ENCODE peak calls at places on chromosomes 11 and 22, in eight cellular contexts. One of them, this sample, is unnamed. For H3K9me3, the result is how much of the 10 kb centered on the place peaks cover.

GRCh38 chr11:118914178-118914918 is 11.4 kb downstream of the BCL9L start:
- DNase-seq in left lung: no peak
- DNase-seq in transverse colon: peak
- DNase-seq in ovary: peak
- DNase-seq in HCT116: no peak
- DNase-seq in adrenal gland: no peak
- DNase-seq in PC-3: peak
- DNase-seq in ascending aorta: peak
- DNase-seq in this sample: peak

GRCh38 chr22:25051983-25052710 is 99.6 kb downstream of the KIAA1671 start:
- DNase-seq in left lung: no peak
- DNase-seq in transverse colon: peak
- DNase-seq in ovary: no peak
- DNase-seq in HCT116: no peak
- DNase-seq in adrenal gland: peak
- DNase-seq in PC-3: no peak
- DNase-seq in ascending aorta: no peak
- DNase-seq in this sample: no peak

GRCh38 chr22:39664485-39665200 is 94.1 kb downstream of the CACNA1I start:
- DNase-seq in left lung: no peak
- DNase-seq in transverse colon: peak
- DNase-seq in ovary: no peak
- DNase-seq in HCT116: no peak
- DNase-seq in adrenal gland: no peak
- DNase-seq in PC-3: no peak
- DNase-seq in ascending aorta: no peak
- DNase-seq in this sample: peak

GRCh38 chr11:12319734-12320387 is 57.5 kb upstream of the PARVA start:
- DNase-seq in left lung: no peak
- DNase-seq in transverse colon: no peak
- DNase-seq in ovary: no peak
- DNase-seq in HCT116: no peak
- DNase-seq in adrenal gland: no peak
- DNase-seq in PC-3: no peak
- DNase-seq in ascending aorta: no peak
- DNase-seq in this sample: no peak

GRCh38 chr11:132844956-132845355 is 687.3 kb downstream of the OPCML start:
- DNase-seq in left lung: no peak
- DNase-seq in transverse colon: no peak
- DNase-seq in ovary: no peak
- DNase-seq in HCT116: no peak
- DNase-seq in adrenal gland: no peak
- DNase-seq in PC-3: peak
- DNase-seq in ascending aorta: no peak
- DNase-seq in this sample: no peak

GRCh38 chr11:70590356-70590991 is 192.1 kb downstream of the CTTN start:
- DNase-seq in left lung: no peak
- DNase-seq in transverse colon: no peak
- DNase-seq in ovary: no peak
- DNase-seq in HCT116: no peak
- DNase-seq in adrenal gland: no peak
- DNase-seq in PC-3: no peak
- DNase-seq in ascending aorta: no peak
- DNase-seq in this sample: no peak

GRCh38 chr22:39353346-39353745 is 3.6 kb downstream of the SYNGR1 start:
- DNase-seq in left lung: no peak
- DNase-seq in transverse colon: no peak
- DNase-seq in ovary: no peak
- DNase-seq in HCT116: no peak
- DNase-seq in adrenal gland: peak
- DNase-seq in PC-3: no peak
- DNase-seq in ascending aorta: no peak
- DNase-seq in this sample: no peak

GRCh38 chr11:79018371-79018849 is 422.4 kb downstream of the TENM4 start:
- DNase-seq in left lung: no peak
- DNase-seq in transverse colon: no peak
- DNase-seq in ovary: peak
- DNase-seq in HCT116: no peak
- DNase-seq in adrenal gland: no peak
- DNase-seq in PC-3: peak
- DNase-seq in ascending aorta: no peak
- DNase-seq in this sample: no peak

GRCh38 chr11:15742626-15743243 is 613.6 kb downstream of the SOX6 start:
- DNase-seq in left lung: no peak
- DNase-seq in transverse colon: no peak
- DNase-seq in ovary: no peak
- DNase-seq in HCT116: no peak
- DNase-seq in adrenal gland: peak
- DNase-seq in PC-3: no peak
- DNase-seq in ascending aorta: no peak
- DNase-seq in this sample: no peak

GRCh38 chr11:121895919-121896318 is 220.1 kb downstream of the BLID start:
- DNase-seq in left lung: no peak
- DNase-seq in transverse colon: no peak
- DNase-seq in ovary: no peak
- DNase-seq in HCT116: no peak
- DNase-seq in adrenal gland: no peak
- DNase-seq in PC-3: peak
- DNase-seq in ascending aorta: no peak
- DNase-seq in this sample: no peak

GRCh38 chr11:36187618-36188017 is 101.6 kb downstream of the COMMD9 start:
- DNase-seq in left lung: no peak
- DNase-seq in transverse colon: no peak
- DNase-seq in ovary: no peak
- DNase-seq in HCT116: no peak
- DNase-seq in adrenal gland: no peak
- DNase-seq in PC-3: no peak
- DNase-seq in ascending aorta: no peak
- DNase-seq in this sample: no peak

GRCh38 chr22:35761037-35761436 is 43.4 kb downstream of the APOL5 start:
- DNase-seq in left lung: no peak
- DNase-seq in transverse colon: no peak
- DNase-seq in ovary: no peak
- DNase-seq in HCT116: peak
- DNase-seq in adrenal gland: no peak
- DNase-seq in PC-3: peak
- DNase-seq in ascending aorta: no peak
- DNase-seq in this sample: no peak

GRCh38 chr11:22522225-22522624 is 103.4 kb downstream of the FANCF start:
- DNase-seq in left lung: no peak
- DNase-seq in transverse colon: no peak
- DNase-seq in ovary: no peak
- DNase-seq in HCT116: no peak
- DNase-seq in adrenal gland: no peak
- DNase-seq in PC-3: no peak
- DNase-seq in ascending aorta: no peak
- DNase-seq in this sample: no peak

GRCh38 chr11:12413141-12414055 is 36.0 kb downstream of the PARVA start:
- DNase-seq in left lung: no peak
- DNase-seq in transverse colon: no peak
- DNase-seq in ovary: no peak
- DNase-seq in HCT116: no peak
- DNase-seq in adrenal gland: no peak
- DNase-seq in PC-3: no peak
- DNase-seq in ascending aorta: no peak
- DNase-seq in this sample: no peak

GRCh38 chr11:99592241-99592640 is 571.5 kb downstream of the CNTN5 start:
- DNase-seq in left lung: no peak
- DNase-seq in transverse colon: no peak
- DNase-seq in ovary: no peak
- DNase-seq in HCT116: no peak
- DNase-seq in adrenal gland: no peak
- DNase-seq in PC-3: peak
- DNase-seq in ascending aorta: no peak
- DNase-seq in this sample: no peak

GRCh38 chr11:8608646-8609045 is 14.6 kb upstream of the STK33 start:
- DNase-seq in left lung: no peak
- DNase-seq in transverse colon: no peak
- DNase-seq in ovary: no peak
- DNase-seq in HCT116: no peak
- DNase-seq in adrenal gland: peak
- DNase-seq in PC-3: no peak
- DNase-seq in ascending aorta: no peak
- DNase-seq in this sample: no peak

GRCh38 chr11:94526645-94527438 is 14.6 kb downstream of the C11orf97 start:
- DNase-seq in left lung: no peak
- DNase-seq in transverse colon: no peak
- DNase-seq in ovary: no peak
- DNase-seq in HCT116: no peak
- DNase-seq in adrenal gland: no peak
- DNase-seq in PC-3: no peak
- DNase-seq in ascending aorta: no peak
- DNase-seq in this sample: no peak

GRCh38 chr11:68206211-68206610 is 6.9 kb downstream of the KMT5B start:
- DNase-seq in left lung: no peak
- DNase-seq in transverse colon: no peak
- DNase-seq in ovary: no peak
- DNase-seq in HCT116: peak
- DNase-seq in adrenal gland: no peak
- DNase-seq in PC-3: peak
- DNase-seq in ascending aorta: no peak
- DNase-seq in this sample: no peak

GRCh38 chr11:130241697-130242096 is 73.0 kb downstream of the ZBTB44 start:
- DNase-seq in left lung: no peak
- DNase-seq in transverse colon: no peak
- DNase-seq in ovary: no peak
- DNase-seq in HCT116: no peak
- DNase-seq in adrenal gland: no peak
- DNase-seq in PC-3: no peak
- DNase-seq in ascending aorta: no peak
- DNase-seq in this sample: no peak
- TF ChIP-seq CTCF in left lung: no peak
- TF ChIP-seq CTCF in transverse colon: no peak
- TF ChIP-seq CTCF in ovary: no peak
- TF ChIP-seq CTCF in HCT116: no peak
- TF ChIP-seq CTCF in adrenal gland: no peak
- TF ChIP-seq CTCF in PC-3: peak
- TF ChIP-seq CTCF in ascending aorta: no peak
- TF ChIP-seq CTCF in this sample: peak

DNA sequence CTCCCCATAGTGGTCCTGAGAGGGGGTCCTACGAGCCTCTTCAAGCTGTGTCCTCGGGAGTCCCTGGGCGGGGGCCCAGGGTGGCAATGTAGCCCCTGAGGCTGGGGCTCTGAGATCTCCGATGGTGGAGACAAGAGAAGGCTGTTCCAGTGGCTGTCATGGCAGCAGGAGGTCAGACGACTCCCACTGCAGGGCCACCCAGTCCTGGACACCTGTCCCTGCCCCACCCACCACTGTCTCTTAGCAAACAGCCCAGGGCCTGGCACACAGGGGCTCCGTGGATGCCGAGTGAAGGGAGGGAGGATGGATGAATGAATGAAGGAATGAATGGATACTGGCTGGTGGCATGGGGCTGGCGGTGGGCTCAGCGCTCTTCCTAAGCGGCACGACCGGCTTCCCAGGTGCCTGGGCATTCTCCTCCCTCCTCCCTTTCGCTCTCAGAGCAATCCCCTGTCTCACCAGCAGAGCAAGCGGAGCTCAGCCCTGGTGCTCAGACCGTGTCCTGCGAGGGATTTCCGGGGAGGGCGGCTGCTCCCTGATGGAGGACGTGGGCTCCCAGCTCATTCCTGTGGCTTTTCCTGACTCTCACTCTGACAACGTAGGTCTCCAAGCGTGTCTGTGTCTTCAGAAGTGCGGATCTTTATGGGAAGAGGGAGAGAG is 1272.7 kb downstream of the BRD1 start:
- DNase-seq in left lung: no peak
- DNase-seq in transverse colon: no peak
- DNase-seq in ovary: no peak
- DNase-seq in HCT116: no peak
- DNase-seq in adrenal gland: no peak
- DNase-seq in PC-3: peak
- DNase-seq in ascending aorta: no peak
- DNase-seq in this sample: no peak
- H3K9me3 ChIP-seq in left lung: under half
- H3K9me3 ChIP-seq in transverse colon: under half
- H3K9me3 ChIP-seq in ovary: under half
- H3K9me3 ChIP-seq in HCT116: under half
- H3K9me3 ChIP-seq in adrenal gland: under half
- H3K9me3 ChIP-seq in PC-3: under half
- H3K9me3 ChIP-seq in ascending aorta: under half
- H3K9me3 ChIP-seq in this sample: under half

GRCh38 chr11:75635009-75635909 is 33.6 kb downstream of the MAP6 start:
- DNase-seq in left lung: peak
- DNase-seq in transverse colon: no peak
- DNase-seq in ovary: peak
- DNase-seq in HCT116: no peak
- DNase-seq in adrenal gland: no peak
- DNase-seq in PC-3: no peak
- DNase-seq in ascending aorta: peak
- DNase-seq in this sample: no peak
- TF ChIP-seq CTCF in left lung: no peak
- TF ChIP-seq CTCF in transverse colon: no peak
- TF ChIP-seq CTCF in ovary: no peak
- TF ChIP-seq CTCF in HCT116: no peak
- TF ChIP-seq CTCF in adrenal gland: no peak
- TF ChIP-seq CTCF in PC-3: no peak
- TF ChIP-seq CTCF in ascending aorta: no peak
- TF ChIP-seq CTCF in this sample: no peak

GRCh38 chr22:48405741-48406140 is 1421.9 kb downstream of the BRD1 start:
- DNase-seq in left lung: no peak
- DNase-seq in transverse colon: no peak
- DNase-seq in ovary: no peak
- DNase-seq in HCT116: no peak
- DNase-seq in adrenal gland: no peak
- DNase-seq in PC-3: no peak
- DNase-seq in ascending aorta: peak
- DNase-seq in this sample: no peak

GRCh38 chr22:48404004-48404403 is 1423.7 kb downstream of the BRD1 start:
- DNase-seq in left lung: no peak
- DNase-seq in transverse colon: no peak
- DNase-seq in ovary: no peak
- DNase-seq in HCT116: no peak
- DNase-seq in adrenal gland: no peak
- DNase-seq in PC-3: no peak
- DNase-seq in ascending aorta: no peak
- DNase-seq in this sample: no peak

GRCh38 chr22:48404801-48405447 is 1422.7 kb downstream of the BRD1 start:
- DNase-seq in left lung: no peak
- DNase-seq in transverse colon: no peak
- DNase-seq in ovary: no peak
- DNase-seq in HCT116: no peak
- DNase-seq in adrenal gland: no peak
- DNase-seq in PC-3: no peak
- DNase-seq in ascending aorta: peak
- DNase-seq in this sample: no peak

GRCh38 chr22:48403521-48403921 is 1424.2 kb downstream of the BRD1 start:
- DNase-seq in left lung: no peak
- DNase-seq in transverse colon: no peak
- DNase-seq in ovary: no peak
- DNase-seq in HCT116: no peak
- DNase-seq in adrenal gland: no peak
- DNase-seq in PC-3: no peak
- DNase-seq in ascending aorta: peak
- DNase-seq in this sample: no peak

DNA sequence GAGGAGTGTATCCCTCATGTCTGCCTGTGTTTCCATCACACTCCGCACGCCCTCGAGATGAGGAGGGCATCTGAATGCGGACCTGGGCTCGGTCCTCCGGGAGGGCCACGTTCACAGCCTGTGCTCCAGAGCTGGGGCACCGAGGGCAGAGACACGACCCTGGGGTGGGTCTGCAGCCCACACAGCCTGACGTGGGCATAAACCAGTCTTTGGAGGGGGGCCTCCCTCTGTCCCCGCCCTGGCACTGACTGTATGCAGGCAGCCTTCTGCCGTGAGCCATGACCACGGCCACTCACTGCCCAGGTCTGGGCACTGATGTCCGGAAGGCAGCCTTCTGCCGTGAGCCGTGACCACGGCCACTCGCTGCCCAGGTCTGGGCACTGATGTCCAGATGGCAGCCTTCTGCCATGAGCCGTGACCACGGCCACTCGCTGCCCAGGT is 1425.1 kb downstream of the BRD1 start:
- DNase-seq in left lung: no peak
- DNase-seq in transverse colon: no peak
- DNase-seq in ovary: no peak
- DNase-seq in HCT116: no peak
- DNase-seq in adrenal gland: no peak
- DNase-seq in PC-3: no peak
- DNase-seq in ascending aorta: peak
- DNase-seq in this sample: no peak
- H3K9me3 ChIP-seq in left lung: under half
- H3K9me3 ChIP-seq in transverse colon: under half
- H3K9me3 ChIP-seq in ovary: under half
- H3K9me3 ChIP-seq in HCT116: under half
- H3K9me3 ChIP-seq in adrenal gland: under half
- H3K9me3 ChIP-seq in PC-3: under half
- H3K9me3 ChIP-seq in ascending aorta: under half
- H3K9me3 ChIP-seq in this sample: under half